ENCODE peak calls at places on chromosomes 11 and 22, in six cellular contexts. L is CD4-positive, CD25-positive, alpha-beta regulatory T cell; C is pancreas; B is brain microvascular endothelial cell; W is aorta; H is cardiac muscle cell. Z is an unnamed sample.

GRCh38 chr11:57647368-57647767 is 2.3 kb downstream of the YPEL4 start:
- DNase-seq in L (no peak), W (no peak), H (peak), C (no peak), B (no peak), Z (peak)

GRCh38 chr11:59510917-59511589 is at the start of gene OR4D9:
- DNase-seq in B (no peak), H (no peak), L (no peak), W (no peak), C (no peak), Z (no peak)

GRCh38 chr11:70567680-70568503 is 169.6 kb downstream of the CTTN start:
- DNase-seq in H (no peak), C (no peak), L (no peak), W (peak), B (peak), Z (peak)

GRCh38 chr11:123072279-123072678 is 10.3 kb upstream of the HSPA8 start:
- DNase-seq in W (no peak), L (no peak), H (no peak), C (peak), B (no peak), Z (no peak)

GRCh38 chr22:50162391-50162956 is 8.1 kb upstream of the PANX2 start:
- DNase-seq in B (no peak), W (no peak), L (no peak), H (no peak), C (no peak), Z (peak)

GRCh38 chr22:31490496-31490925 is 869 bp upstream of the EIF4ENIF1 start:
- DNase-seq in B (peak), H (peak), W (no peak), L (peak), C (no peak), Z (peak)

GRCh38 chr11:120952503-120953229 is 71.2 kb upstream of the TBCEL start:
- DNase-seq in W (peak), C (peak), H (peak), L (no peak), B (peak), Z (peak)

GRCh38 chr11:82533628-82534353 is 199.9 kb downstream of the FAM181B start:
- DNase-seq in H (no peak), C (no peak), W (no peak), L (no peak), B (no peak), Z (no peak)

GRCh38 chr11:67486481-67487195 is 3.8 kb downstream of the AIP start:
- DNase-seq in L (no peak), C (peak), W (no peak), H (no peak), B (no peak), Z (no peak)

GRCh38 chr22:40478456-40479125 is 108.2 kb downstream of the SGSM3 start:
- DNase-seq in L (no peak), H (no peak), C (no peak), W (no peak), B (no peak), Z (no peak)

GRCh38 chr22:22520667-22521602 is 865 bp upstream of the ZNF280A start:
- DNase-seq in L (no peak), B (no peak), H (no peak), C (no peak), W (no peak), Z (no peak)

GRCh38 chr11:10058356-10058755 is 235.7 kb downstream of the SBF2 start:
- DNase-seq in C (no peak), L (no peak), W (no peak), H (no peak), B (no peak), Z (no peak)

GRCh38 chr22:17890245-17890671 is 116.0 kb upstream of the BID start:
- DNase-seq in C (no peak), H (peak), L (no peak), B (no peak), W (no peak), Z (peak)

GRCh38 chr11:83293436-83293732 is 7.2 kb upstream of the CCDC90B start:
- DNase-seq in H (no peak), W (no peak), L (no peak), B (no peak), C (no peak), Z (no peak)

GRCh38 chr22:24503137-24503850 is 8.2 kb downstream of the UPB1 start:
- DNase-seq in W (no peak), C (no peak), B (peak), L (peak), H (peak), Z (peak)

GRCh38 chr11:35116245-35116644 is 22.7 kb upstream of the CD44 start:
- DNase-seq in L (no peak), B (no peak), H (no peak), C (no peak), W (no peak), Z (no peak)

GRCh38 chr22:49214976-49215375 is 612.7 kb downstream of the BRD1 start:
- DNase-seq in H (no peak), W (peak), B (no peak), C (peak), L (no peak), Z (peak)

GRCh38 chr11:10410844-10411200 is 44.2 kb upstream of the AMPD3 start:
- DNase-seq in W (no peak), B (no peak), L (no peak), H (no peak), C (no peak), Z (no peak)

GRCh38 chr22:39246690-39247332 is 2.0 kb upstream of the PDGFB start:
- DNase-seq in H (peak), W (no peak), L (no peak), C (no peak), B (no peak), Z (no peak)

GRCh38 chr11:104053743-104054142 is 17.3 kb downstream of the DDI1 start:
- DNase-seq in W (no peak), C (no peak), B (no peak), H (no peak), L (no peak), Z (no peak)

GRCh38 chr22:32837142-32837541 is 35.6 kb downstream of the TIMP3 start:
- DNase-seq in H (no peak), C (no peak), B (no peak), W (no peak), L (no peak), Z (no peak)

GRCh38 chr22:43848366-43849171 is 13.7 kb downstream of the SULT4A1 start:
- DNase-seq in W (peak), B (no peak), L (no peak), H (peak), C (no peak), Z (no peak)

GRCh38 chr11:60950933-60951610 is 904 bp downstream of the SLC15A3 start:
- DNase-seq in L (no peak), C (no peak), W (peak), H (no peak), B (no peak), Z (peak)

GRCh38 chr11:57214087-57214395 is 23.0 kb downstream of the APLNR start:
- DNase-seq in L (no peak), H (no peak), W (no peak), C (no peak), B (no peak), Z (no peak)

DNA sequence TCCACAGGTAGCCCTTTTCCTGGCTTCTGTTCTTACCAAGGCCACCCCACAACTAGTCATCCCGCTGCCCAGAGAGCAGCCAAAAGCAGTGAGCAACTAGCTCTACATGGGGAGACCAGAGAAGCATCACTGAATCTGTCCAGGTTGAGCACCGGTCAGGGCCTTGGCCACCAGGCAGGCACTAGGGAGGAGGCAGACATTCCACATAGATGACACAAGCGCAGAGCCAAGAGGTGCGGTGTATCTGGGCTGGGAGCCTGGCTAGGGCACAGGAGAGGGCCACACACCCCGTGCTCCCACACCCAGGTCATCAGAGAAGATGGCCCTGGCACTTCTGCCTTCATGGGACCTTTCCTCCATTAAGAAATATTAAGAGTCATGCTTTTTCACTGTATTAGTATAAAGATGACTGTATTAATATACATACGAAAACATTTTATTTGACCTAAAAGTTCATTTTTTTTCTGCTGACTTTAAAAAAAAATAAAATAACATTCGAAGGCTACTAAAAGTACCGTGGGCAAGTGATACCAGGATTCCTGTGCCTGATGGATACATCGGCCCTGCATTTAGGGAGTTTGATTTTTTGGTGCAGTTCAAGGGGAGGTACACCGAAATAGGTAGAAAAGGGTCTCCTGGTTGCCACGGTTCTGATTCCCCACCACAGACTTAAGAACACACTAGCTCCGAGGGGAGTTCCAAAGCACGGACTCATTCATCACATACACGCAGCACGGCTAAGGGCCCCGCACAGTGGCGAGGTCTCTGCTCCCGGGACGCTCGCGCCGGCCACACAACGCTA is 1.2 kb downstream of the DGCR2 start:
- DNase-seq in C (peak), W (no peak), H (peak), L (peak), B (peak), Z (no peak)
- H3K27ac ChIP-seq in C (peak), W (no peak), H (peak), L (peak), B (peak), Z (peak)

DNA sequence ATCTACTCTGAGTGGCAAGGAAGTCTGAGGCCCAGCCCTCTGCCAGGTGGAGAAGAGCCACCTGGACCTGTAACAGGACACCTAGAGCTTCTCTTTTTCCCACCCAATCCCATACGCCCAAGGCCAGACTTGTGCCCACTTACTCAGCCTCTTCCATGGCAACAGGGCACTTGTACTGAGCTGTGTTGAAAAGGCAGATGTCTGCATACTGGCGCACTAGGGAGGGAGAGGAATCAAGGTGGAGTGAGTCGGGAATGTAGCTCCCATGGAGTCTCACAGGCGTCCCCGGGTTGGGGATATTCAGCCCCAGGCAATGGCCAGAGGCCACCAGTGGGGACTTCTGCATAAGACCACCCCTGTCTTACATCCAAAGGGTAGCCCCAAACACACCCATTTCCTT is 36.1 kb downstream of the TPBGL start:
- DNase-seq in W (peak), C (no peak), H (no peak), B (no peak), L (no peak), Z (peak)
- H3K27ac ChIP-seq in W (no peak), C (no peak), H (no peak), B (no peak), L (peak), Z (no peak)

DNA sequence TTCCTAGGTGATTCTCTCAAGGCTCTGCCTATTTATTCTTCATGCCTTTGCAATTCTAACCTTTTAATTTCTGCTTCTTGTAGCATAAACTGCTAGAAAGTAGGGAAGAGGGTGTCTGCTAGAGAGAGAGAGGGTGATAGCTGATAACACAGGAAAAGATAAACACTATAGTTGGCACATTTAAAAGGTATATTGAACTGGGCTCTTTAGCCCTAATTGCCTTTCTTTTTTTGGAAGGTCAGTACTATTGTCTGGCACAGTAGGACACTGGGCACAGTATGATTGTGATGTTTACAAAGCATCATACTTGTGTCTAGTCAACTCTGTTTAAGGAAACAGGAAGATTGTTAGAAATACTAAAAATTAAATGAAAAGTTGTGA is 33.3 kb downstream of the TEAD1 start:
- DNase-seq in W (no peak), B (no peak), C (no peak), H (no peak), L (no peak), Z (no peak)
- H3K27ac ChIP-seq in W (no peak), B (no peak), C (no peak), H (peak), L (no peak), Z (peak)

DNA sequence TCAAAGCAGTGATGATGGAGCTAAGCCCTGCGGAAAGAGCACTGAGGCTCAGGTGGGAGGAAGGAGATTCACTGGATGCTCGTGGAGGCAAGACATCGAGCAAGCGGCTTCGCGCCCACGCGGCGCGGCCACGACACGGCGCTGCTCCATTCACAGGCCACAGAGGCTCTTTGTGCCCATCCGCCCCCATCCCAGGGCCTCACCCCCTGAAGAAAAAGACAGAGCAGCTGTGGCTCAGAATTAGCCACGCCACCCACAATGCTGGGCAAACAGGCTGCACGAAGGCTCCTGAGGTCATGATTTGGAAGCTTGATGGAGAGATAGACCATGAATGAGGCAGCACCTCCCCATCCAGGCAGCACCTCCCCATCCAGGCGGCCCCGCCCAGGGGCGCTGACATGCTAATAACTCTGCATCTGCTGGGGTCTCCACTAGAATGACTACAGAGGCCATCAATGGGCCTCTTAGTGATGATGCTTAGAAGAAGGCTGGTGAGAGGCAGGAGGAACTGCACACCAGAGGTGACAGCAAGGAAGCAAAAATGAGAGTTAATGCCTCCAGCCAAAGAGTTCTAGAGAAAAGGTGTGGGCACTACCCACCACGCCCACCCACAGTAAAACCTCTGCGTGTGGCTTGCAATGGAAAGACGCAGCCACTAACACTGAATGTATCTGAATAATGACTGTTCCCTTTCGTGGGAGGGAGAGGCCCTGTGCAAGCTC is 43.5 kb downstream of the MYH9 start:
- DNase-seq in B (no peak), H (no peak), C (no peak), W (no peak), L (no peak), Z (peak)
- H3K27ac ChIP-seq in B (no peak), H (no peak), C (peak), W (no peak), L (peak), Z (peak)

Z was measured in right cardiac atrium.